ENCODE peak calls at places on chromosomes 11 and 22, in six cellular contexts. One of them, this sample, is unnamed.

GRCh38 chr11:116636341-116636968 is 136.3 kb downstream of the BUD13 start:
- DNase-seq in HepG2: no peak
- DNase-seq in HCT116: no peak
- DNase-seq in K562: no peak
- DNase-seq in H1: no peak
- DNase-seq in GM12878: no peak
- DNase-seq in this sample: no peak

GRCh38 chr11:125001073-125001764 is 47.2 kb downstream of the CCDC15 start:
- DNase-seq in HepG2: no peak
- DNase-seq in HCT116: no peak
- DNase-seq in K562: no peak
- DNase-seq in H1: no peak
- DNase-seq in GM12878: peak; percentile 5
- DNase-seq in this sample: no peak

GRCh38 chr11:6736495-6737121 is 35.2 kb downstream of the OR2AG2 start:
- DNase-seq in HepG2: no peak
- DNase-seq in HCT116: no peak
- DNase-seq in K562: no peak
- DNase-seq in H1: no peak
- DNase-seq in GM12878: no peak
- DNase-seq in this sample: no peak

GRCh38 chr22:19965771-19966709 is 24.4 kb upstream of the TXNRD2 start:
- DNase-seq in HepG2: no peak
- DNase-seq in HCT116: no peak
- DNase-seq in K562: peak; percentile 90
- DNase-seq in H1: no peak
- DNase-seq in GM12878: no peak
- DNase-seq in this sample: no peak

GRCh38 chr11:9955387-9955786 is 291.5 kb downstream of the SWAP70 start:
- DNase-seq in HepG2: no peak
- DNase-seq in HCT116: no peak
- DNase-seq in K562: no peak
- DNase-seq in H1: no peak
- DNase-seq in GM12878: no peak
- DNase-seq in this sample: no peak

GRCh38 chr11:43573233-43573632 is 107.3 kb upstream of the HSD17B12 start:
- DNase-seq in HepG2: peak; percentile 27
- DNase-seq in HCT116: peak; percentile 16
- DNase-seq in K562: peak; percentile 43
- DNase-seq in H1: no peak
- DNase-seq in GM12878: no peak
- DNase-seq in this sample: no peak

GRCh38 chr22:48244388-48245118 is 1482.1 kb downstream of the TBC1D22A start:
- DNase-seq in HepG2: no peak
- DNase-seq in HCT116: no peak
- DNase-seq in K562: no peak
- DNase-seq in H1: no peak
- DNase-seq in GM12878: no peak
- DNase-seq in this sample: no peak

GRCh38 chr11:118238397-118238796 is 13.6 kb upstream of the JAML start:
- DNase-seq in HepG2: no peak
- DNase-seq in HCT116: no peak
- DNase-seq in K562: no peak
- DNase-seq in H1: no peak
- DNase-seq in GM12878: no peak
- DNase-seq in this sample: no peak

GRCh38 chr11:68441466-68442230 is 18.9 kb upstream of the PPP6R3 start:
- DNase-seq in HepG2: no peak
- DNase-seq in HCT116: no peak
- DNase-seq in K562: no peak
- DNase-seq in H1: no peak
- DNase-seq in GM12878: no peak
- DNase-seq in this sample: no peak

GRCh38 chr22:46795140-46795539 is 32.7 kb downstream of the TBC1D22A start:
- DNase-seq in HepG2: no peak
- DNase-seq in HCT116: no peak
- DNase-seq in K562: no peak
- DNase-seq in H1: no peak
- DNase-seq in GM12878: no peak
- DNase-seq in this sample: no peak

GRCh38 chr22:49372530-49373288 is 455.0 kb downstream of the BRD1 start:
- DNase-seq in HepG2: peak; percentile 37
- DNase-seq in HCT116: peak; percentile 83
- DNase-seq in K562: peak; percentile 58
- DNase-seq in H1: no peak
- DNase-seq in GM12878: no peak
- DNase-seq in this sample: peak; percentile 13

GRCh38 chr11:24198458-24198857 is 298.4 kb upstream of the LUZP2 start:
- DNase-seq in HepG2: no peak
- DNase-seq in HCT116: no peak
- DNase-seq in K562: no peak
- DNase-seq in H1: no peak
- DNase-seq in GM12878: no peak
- DNase-seq in this sample: no peak

GRCh38 chr11:117179048-117179999 is 781 bp downstream of the SIDT2 start:
- DNase-seq in HepG2: no peak
- DNase-seq in HCT116: no peak
- DNase-seq in K562: no peak
- DNase-seq in H1: no peak
- DNase-seq in GM12878: peak; percentile 45
- DNase-seq in this sample: no peak

GRCh38 chr11:16815047-16815767 is 76.8 kb downstream of the C11orf58 start:
- DNase-seq in HepG2: no peak
- DNase-seq in HCT116: no peak
- DNase-seq in K562: peak; percentile 15
- DNase-seq in H1: no peak
- DNase-seq in GM12878: no peak
- DNase-seq in this sample: no peak

GRCh38 chr11:32259641-32260081 is 168.8 kb downstream of the RCN1 start:
- DNase-seq in HepG2: no peak
- DNase-seq in HCT116: no peak
- DNase-seq in K562: no peak
- DNase-seq in H1: no peak
- DNase-seq in GM12878: peak; percentile 62
- DNase-seq in this sample: no peak

GRCh38 chr11:38791346-38791961 is 2193.4 kb upstream of the RAG2 start:
- DNase-seq in HepG2: peak; percentile 54
- DNase-seq in HCT116: peak; percentile 8
- DNase-seq in K562: peak; percentile 43
- DNase-seq in H1: peak; percentile 5
- DNase-seq in GM12878: no peak
- DNase-seq in this sample: peak; percentile 68

GRCh38 chr11:2445107-2445947 is 519 bp downstream of the KCNQ1 start:
- DNase-seq in HepG2: no peak
- DNase-seq in HCT116: no peak
- DNase-seq in K562: no peak
- DNase-seq in H1: no peak
- DNase-seq in GM12878: no peak
- DNase-seq in this sample: no peak

GRCh38 chr11:60831501-60832079 is 10.3 kb upstream of the CCDC86 start:
- DNase-seq in HepG2: no peak
- DNase-seq in HCT116: no peak
- DNase-seq in K562: no peak
- DNase-seq in H1: no peak
- DNase-seq in GM12878: no peak
- DNase-seq in this sample: no peak

GRCh38 chr22:46609175-46609690 is 11.0 kb upstream of the GRAMD4 start:
- DNase-seq in HepG2: peak; percentile 92
- DNase-seq in HCT116: no peak
- DNase-seq in K562: no peak
- DNase-seq in H1: no peak
- DNase-seq in GM12878: no peak
- DNase-seq in this sample: no peak

GRCh38 chr11:26245046-26245445 is 86.9 kb upstream of the ANO3 start:
- DNase-seq in HepG2: no peak
- DNase-seq in HCT116: no peak
- DNase-seq in K562: no peak
- DNase-seq in H1: no peak
- DNase-seq in GM12878: no peak
- DNase-seq in this sample: no peak

GRCh38 chr22:20180245-20180630 is 29.4 kb upstream of the CCDC188 start:
- DNase-seq in HepG2: no peak
- DNase-seq in HCT116: no peak
- DNase-seq in K562: peak; percentile 84
- DNase-seq in H1: no peak
- DNase-seq in GM12878: no peak
- DNase-seq in this sample: no peak

GRCh38 chr11:84563356-84563755 is 1063.8 kb downstream of the DLG2 start:
- DNase-seq in HepG2: no peak
- DNase-seq in HCT116: no peak
- DNase-seq in K562: no peak
- DNase-seq in H1: no peak
- DNase-seq in GM12878: no peak
- DNase-seq in this sample: no peak

GRCh38 chr22:23533328-23533762 is 46.7 kb downstream of the IGLL1 start:
- DNase-seq in HepG2: peak; percentile 59
- DNase-seq in HCT116: no peak
- DNase-seq in K562: peak; percentile 66
- DNase-seq in H1: peak; percentile 53
- DNase-seq in GM12878: no peak
- DNase-seq in this sample: peak; percentile 68

GRCh38 chr11:92978226-92979111 is 9.0 kb downstream of the MTNR1B start:
- DNase-seq in HepG2: no peak
- DNase-seq in HCT116: no peak
- DNase-seq in K562: peak; percentile 29
- DNase-seq in H1: no peak
- DNase-seq in GM12878: no peak
- DNase-seq in this sample: no peak

GRCh38 chr11:134529212-134530096 is 117.4 kb upstream of the B3GAT1 start:
- DNase-seq in HepG2: no peak
- DNase-seq in HCT116: no peak
- DNase-seq in K562: no peak
- DNase-seq in H1: no peak
- DNase-seq in GM12878: no peak
- DNase-seq in this sample: no peak
- H3K9ac ChIP-seq in HepG2: no peak overlapping the region
- H3K9ac ChIP-seq in HCT116: no peak overlapping the region
- H3K9ac ChIP-seq in K562: no peak overlapping the region
- H3K9ac ChIP-seq in H1: no peak overlapping the region
- H3K9ac ChIP-seq in GM12878: no peak overlapping the region
- H3K9ac ChIP-seq in this sample: no peak overlapping the region

DNA sequence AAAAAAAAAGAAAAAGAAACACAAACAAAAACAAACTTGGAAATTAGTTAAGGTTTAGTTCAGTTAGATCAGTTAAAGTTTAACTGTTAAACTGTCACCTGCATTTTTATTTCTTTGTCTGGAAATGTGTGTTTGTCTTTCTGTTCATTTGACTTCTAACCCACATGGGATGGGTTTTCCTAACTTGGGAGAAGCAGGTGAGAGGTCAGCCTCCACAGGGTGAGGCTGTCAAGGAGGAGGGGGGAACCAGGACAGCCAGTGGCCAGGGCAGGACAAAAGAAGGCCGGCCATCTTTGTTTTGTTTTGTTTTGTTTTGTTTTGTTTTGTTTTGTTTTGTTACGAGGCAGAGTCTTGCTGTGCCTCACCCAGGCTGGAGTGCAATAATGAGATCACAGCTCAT is 13.4 kb upstream of the GCAT start:
- DNase-seq in HepG2: no peak
- DNase-seq in HCT116: no peak
- DNase-seq in K562: no peak
- DNase-seq in H1: no peak
- DNase-seq in GM12878: no peak
- DNase-seq in this sample: no peak
- TF ChIP-seq ZNF274 in HepG2: no peak
- TF ChIP-seq ZNF274 in HCT116: no peak
- TF ChIP-seq ZNF274 in K562: no peak
- TF ChIP-seq ZNF274 in H1: no peak
- TF ChIP-seq ZNF274 in GM12878: no peak
- TF ChIP-seq ZNF274 in this sample: no peak

GRCh38 chr11:114562166-114562916 is 2.7 kb upstream of the NXPE1 start:
- DNase-seq in HepG2: no peak
- DNase-seq in HCT116: no peak
- DNase-seq in K562: no peak
- DNase-seq in H1: no peak
- DNase-seq in GM12878: no peak
- DNase-seq in this sample: no peak

GRCh38 chr11:114563077-114563476 is 3.4 kb upstream of the NXPE1 start:
- DNase-seq in HepG2: no peak
- DNase-seq in HCT116: peak; percentile 27
- DNase-seq in K562: no peak
- DNase-seq in H1: no peak
- DNase-seq in GM12878: no peak
- DNase-seq in this sample: no peak

GRCh38 chr11:114564836-114565235 is 5.2 kb upstream of the NXPE1 start:
- DNase-seq in HepG2: no peak
- DNase-seq in HCT116: no peak
- DNase-seq in K562: no peak
- DNase-seq in H1: no peak
- DNase-seq in GM12878: no peak
- DNase-seq in this sample: no peak

GRCh38 chr11:114556135-114556534 is 3.5 kb downstream of the NXPE1 start:
- DNase-seq in HepG2: no peak
- DNase-seq in HCT116: no peak
- DNase-seq in K562: no peak
- DNase-seq in H1: no peak
- DNase-seq in GM12878: no peak
- DNase-seq in this sample: no peak

DNA sequence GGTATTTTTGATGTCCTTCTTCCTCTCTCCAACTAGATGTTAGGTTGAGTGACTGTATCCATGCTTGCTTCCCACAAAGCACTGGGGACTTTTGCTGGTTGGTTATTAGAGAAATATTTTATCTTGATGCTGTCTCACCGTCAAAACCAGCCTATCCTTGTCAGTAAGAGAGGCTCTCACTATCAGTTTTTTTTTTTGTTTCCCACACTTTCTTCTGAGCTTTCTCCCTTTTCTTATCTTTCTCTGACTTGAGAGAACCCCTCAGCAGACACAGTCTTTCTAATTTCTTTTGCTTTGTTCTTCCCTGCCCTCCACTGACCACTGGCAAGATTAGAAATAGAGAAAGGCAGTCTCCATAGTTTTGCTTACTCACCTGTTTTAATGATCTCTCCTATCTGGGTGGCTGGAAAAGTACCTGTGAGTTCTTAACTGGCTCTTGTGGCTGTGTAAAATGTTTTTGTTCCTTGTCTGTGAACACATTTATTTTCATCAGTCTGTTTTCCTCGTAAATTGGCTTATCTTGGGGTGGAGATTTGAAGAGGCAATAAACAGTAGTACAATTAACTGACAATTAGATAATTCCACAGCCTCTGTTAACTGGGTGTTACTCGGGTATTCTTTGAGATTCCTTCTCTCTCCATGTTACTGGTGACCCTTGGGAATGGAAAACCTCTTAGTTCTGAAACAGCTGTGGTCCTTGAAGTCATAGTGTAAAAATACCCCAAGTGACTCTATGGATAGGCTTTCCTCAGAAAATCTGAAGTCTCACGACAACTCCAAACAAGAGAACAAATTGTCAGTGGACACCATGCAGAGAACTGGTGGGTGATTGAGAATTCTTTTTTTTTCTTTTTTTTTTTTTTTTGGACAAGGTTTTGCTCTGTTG is at the start of gene NXPE1:
- DNase-seq in HepG2: no peak
- DNase-seq in HCT116: no peak
- DNase-seq in K562: no peak
- DNase-seq in H1: no peak
- DNase-seq in GM12878: no peak
- DNase-seq in this sample: no peak
- H3K9ac ChIP-seq in HepG2: no peak within 1 kb of the TSS
- H3K9ac ChIP-seq in HCT116: no peak within 1 kb of the TSS
- H3K9ac ChIP-seq in K562: no peak within 1 kb of the TSS
- H3K9ac ChIP-seq in H1: no peak within 1 kb of the TSS
- H3K9ac ChIP-seq in GM12878: no peak within 1 kb of the TSS
- H3K9ac ChIP-seq in this sample: no peak within 1 kb of the TSS

GRCh38 chr11:67026941-67027340 is 4.0 kb downstream of the SYT12 start:
- DNase-seq in HepG2: no peak
- DNase-seq in HCT116: no peak
- DNase-seq in K562: no peak
- DNase-seq in H1: no peak
- DNase-seq in GM12878: no peak
- DNase-seq in this sample: no peak
- TF ChIP-seq ZNF274 in HepG2: no peak
- TF ChIP-seq ZNF274 in HCT116: no peak
- TF ChIP-seq ZNF274 in K562: no peak
- TF ChIP-seq ZNF274 in H1: no peak
- TF ChIP-seq ZNF274 in GM12878: no peak
- TF ChIP-seq ZNF274 in this sample: no peak